ENCODE peak calls at places on chromosome 20, in four cellular contexts. F is Peyer's patch, T is fibroblast of lung, S is psoas muscle. Q is an unnamed sample.

GRCh38 chr20:53738039-53738944 is 144.7 kb upstream of the ZNF217 start:
- DNase-seq in S (peak; percentile 66), F (peak; percentile 87), T (peak; percentile 88), Q (peak; percentile 80)

GRCh38 chr20:64139200-64140081 is 24.8 kb upstream of the MYT1 start:
- DNase-seq in F (peak; percentile 29), S (no peak), T (no peak), Q (no peak)

GRCh38 chr20:49517509-49518100 is 35.1 kb upstream of the KCNB1 start:
- DNase-seq in F (no peak), S (no peak), T (no peak), Q (no peak)

GRCh38 chr20:57653546-57653900 is 33.3 kb upstream of the ZBP1 start:
- DNase-seq in F (peak; percentile 42), S (peak; percentile 50), T (no peak), Q (peak; percentile 38)

GRCh38 chr20:58293453-58293852 is 16.1 kb upstream of the RAB22A start:
- DNase-seq in T (no peak), F (no peak), S (no peak), Q (no peak)

GRCh38 chr20:63737940-63738686 is 1.5 kb upstream of the SLC2A4RG start:
- DNase-seq in S (peak; percentile 64), T (no peak), F (peak; percentile 66), Q (no peak)

GRCh38 chr20:5557123-5557522 is 193.1 kb upstream of the SHLD1 start:
- DNase-seq in T (peak; percentile 51), S (peak; percentile 64), F (peak; percentile 78), Q (no peak)

GRCh38 chr20:40542065-40542464 is 147.0 kb downstream of the MAFB start:
- DNase-seq in F (no peak), T (no peak), S (no peak), Q (no peak)

GRCh38 chr20:17731233-17731632 is 31.5 kb downstream of the BANF2 start:
- DNase-seq in T (no peak), S (no peak), F (peak; percentile 62), Q (no peak)

GRCh38 chr20:50854512-50855249 is 59.8 kb downstream of the BCAS4 start:
- DNase-seq in F (no peak), S (no peak), T (no peak), Q (no peak)

GRCh38 chr20:32674362-32674789 is 635 bp upstream of the C20orf203 start:
- DNase-seq in T (peak; percentile 47), S (no peak), F (peak; percentile 71), Q (no peak)

GRCh38 chr20:13784271-13784892 is 337 bp downstream of the ESF1 start:
- DNase-seq in T (no peak), S (no peak), F (no peak), Q (no peak)

GRCh38 chr20:31494131-31494530 is 19.0 kb downstream of the REM1 start:
- DNase-seq in T (peak; percentile 31), F (no peak), S (no peak), Q (no peak)

GRCh38 chr20:37401282-37401929 is 55.5 kb downstream of the SRC start:
- DNase-seq in S (no peak), F (no peak), T (no peak), Q (no peak)

GRCh38 chr20:44494266-44494665 is 18.6 kb downstream of the TTPAL start:
- DNase-seq in T (peak; percentile 70), F (no peak), S (no peak), Q (no peak)

GRCh38 chr20:38759135-38759534 is 10.9 kb downstream of the ACTR5 start:
- DNase-seq in T (no peak), S (no peak), F (no peak), Q (no peak)

GRCh38 chr20:38754924-38755323 is 6.7 kb downstream of the ACTR5 start:
- DNase-seq in T (no peak), F (no peak), S (no peak), Q (no peak)

GRCh38 chr20:38755324-38755910 is 7.2 kb downstream of the ACTR5 start:
- DNase-seq in S (no peak), F (no peak), T (no peak), Q (no peak)

GRCh38 chr20:38760978-38761377 is 12.7 kb downstream of the ACTR5 start:
- DNase-seq in S (no peak), T (no peak), F (no peak), Q (no peak)

GRCh38 chr20:38757145-38757800 is 9.0 kb downstream of the ACTR5 start:
- DNase-seq in T (no peak), S (no peak), F (no peak), Q (no peak)
- H3K36me3 ChIP-seq in T (peaks cover 4% of the 10 kb centered on the region), S (peaks cover 8% of the 10 kb centered on the region), F (no peaks in the 10 kb centered on the region), Q (peaks cover 71% of the 10 kb centered on the region)

DNA sequence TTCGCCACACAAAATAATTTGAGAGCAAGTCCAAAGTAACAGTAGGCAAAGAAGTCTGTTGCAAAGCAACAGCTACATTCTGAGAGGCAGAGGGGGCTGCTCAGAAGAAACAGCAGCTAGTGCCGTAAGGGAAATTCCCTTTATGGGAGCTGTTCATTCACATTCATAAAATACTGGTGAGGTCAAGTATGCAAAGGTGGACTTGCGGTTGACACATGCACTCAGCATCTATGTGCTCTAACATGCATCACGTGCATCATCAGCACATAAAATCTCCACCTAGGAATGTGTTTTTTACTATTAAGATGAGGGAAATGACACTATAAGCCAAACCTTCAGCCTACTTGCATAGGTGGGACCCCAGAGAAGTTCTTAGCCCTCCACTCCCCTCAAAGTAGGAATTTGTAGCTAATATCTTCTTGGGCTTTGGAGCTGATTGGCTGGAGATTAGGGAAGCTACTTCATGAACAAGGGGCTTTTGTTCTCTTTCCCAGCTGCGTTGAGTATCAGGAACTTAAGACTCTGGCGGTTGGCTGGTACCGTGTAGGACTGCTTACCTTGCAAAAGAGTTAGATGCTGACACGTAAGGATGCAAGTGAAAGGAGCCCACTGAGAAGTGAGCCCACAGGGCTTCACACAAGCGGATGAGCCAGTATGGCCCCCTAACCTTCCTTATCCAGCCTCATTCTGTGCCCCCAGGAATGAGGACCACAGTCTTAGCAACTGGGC is 12.4 kb downstream of the CST3 start:
- DNase-seq in F (no peak), T (no peak), S (no peak), Q (no peak)
- TF ChIP-seq CTCF in F (no peak), T (no peak), S (no peak), Q (no peak)

DNA sequence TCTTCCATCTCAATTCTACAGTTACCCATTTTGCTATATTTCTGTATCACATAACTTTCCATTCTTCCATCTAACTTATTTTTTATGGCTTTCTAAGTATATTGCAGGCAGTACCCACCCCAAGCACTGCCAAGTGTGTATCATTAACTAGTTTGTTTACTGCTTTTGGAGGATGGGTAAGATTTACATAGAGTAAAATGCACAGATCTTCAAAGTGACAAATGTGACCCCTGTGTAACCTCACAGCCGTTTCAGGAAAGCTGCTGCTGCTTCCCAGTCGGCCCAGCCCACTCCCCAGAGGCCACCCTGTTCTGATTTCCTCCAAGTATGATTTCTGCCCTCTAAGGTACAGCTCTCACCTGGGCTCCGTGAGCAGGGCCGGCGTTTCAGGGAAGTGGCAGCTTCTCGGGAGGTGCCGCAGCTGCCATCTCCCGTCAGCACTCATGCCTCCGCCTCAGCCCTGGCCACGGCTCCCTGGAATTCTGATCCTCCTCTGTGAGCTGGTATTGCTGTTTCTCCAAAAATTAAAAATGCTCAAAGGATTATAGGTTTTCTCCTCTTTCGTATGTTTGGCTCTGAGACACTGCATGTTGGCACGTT is 15.0 kb upstream of the MAP1LC3A start:
- DNase-seq in F (no peak), T (no peak), S (no peak), Q (no peak)
- H3K27ac ChIP-seq in F (peak overlapping the region; percentile 48), T (no peak overlapping the region), S (no peak overlapping the region), Q (no peak overlapping the region)

DNA sequence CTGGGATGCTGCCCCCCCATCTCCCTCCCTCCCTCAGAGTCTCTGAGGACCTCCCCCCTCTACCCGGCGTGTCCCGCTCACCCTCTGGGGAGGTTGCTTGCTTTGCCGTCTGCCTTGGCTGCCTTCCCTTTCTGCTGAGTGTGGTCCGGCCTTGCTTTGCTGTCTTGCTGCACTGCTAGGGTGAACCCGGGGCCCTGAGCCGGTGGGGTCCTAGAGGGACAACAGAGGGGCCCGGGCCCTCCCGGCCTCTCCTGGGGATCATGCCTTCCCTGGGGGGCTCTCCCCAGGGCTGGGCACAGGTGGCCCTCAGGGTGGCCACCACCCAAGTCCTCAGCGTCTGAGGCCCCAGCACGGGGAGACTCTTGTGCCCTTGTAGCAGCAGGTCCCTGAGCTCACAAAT is 19.3 kb downstream of the SLCO4A1 start:
- DNase-seq in S (no peak), T (no peak), F (no peak), Q (no peak)
- H3K36me3 ChIP-seq in S (no peaks in the 10 kb centered on the region), T (no peaks in the 10 kb centered on the region), F (no peaks in the 10 kb centered on the region), Q (peaks cover 7% of the 10 kb centered on the region)

DNA sequence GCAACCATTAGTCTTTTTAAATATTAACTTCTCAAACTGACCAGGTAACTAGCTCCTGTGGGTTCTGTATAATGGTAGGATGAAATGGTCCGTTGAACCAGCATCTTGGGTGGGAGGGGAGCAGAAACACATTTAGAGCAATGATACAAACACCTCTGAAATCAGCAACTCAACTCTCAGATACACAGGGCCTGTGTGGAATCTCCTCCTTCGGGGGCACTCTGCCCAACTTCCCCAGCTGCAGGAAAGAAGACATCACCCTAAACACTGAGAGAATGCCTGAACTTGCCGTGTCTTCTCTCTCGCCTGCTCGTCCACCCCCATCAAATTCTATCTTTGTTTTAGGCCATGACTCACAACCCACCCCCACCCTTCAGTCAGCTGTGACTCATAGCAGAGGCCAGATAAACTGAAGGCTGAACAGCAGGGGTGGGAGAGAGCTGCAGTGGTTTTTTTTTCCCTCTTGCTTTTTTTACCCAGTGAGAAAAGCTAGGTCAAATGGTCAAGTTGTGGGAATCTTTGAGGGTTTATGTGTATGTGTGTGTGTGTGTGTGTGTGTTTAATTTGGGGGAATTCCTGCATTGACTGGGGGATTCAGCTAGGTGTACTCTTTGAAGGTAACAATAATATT is 593.4 kb upstream of the JAG1 start:
- DNase-seq in F (no peak), S (peak; percentile 54), T (peak; percentile 95), Q (peak; percentile 70)
- TF ChIP-seq CTCF in F (no peak), S (no peak), T (peak; percentile 28), Q (no peak)

Q was measured in right atrium auricular region.